ENCODE peak calls at places on chromosome 2, in five cellular contexts. One of them, this sample, is unnamed.

GRCh38 chr2:232085826-232086425 is 124.4 kb downstream of the DIS3L2 start:
- DNase-seq in fibroblast of lung: no peak
- DNase-seq in ovary: no peak
- DNase-seq in adrenal gland: no peak
- DNase-seq in stomach: no peak
- DNase-seq in this sample: no peak

GRCh38 chr2:66568650-66569300 is 133.8 kb downstream of the MEIS1 start:
- DNase-seq in fibroblast of lung: no peak
- DNase-seq in ovary: no peak
- DNase-seq in adrenal gland: no peak
- DNase-seq in stomach: no peak
- DNase-seq in this sample: no peak

GRCh38 chr2:117771969-117772630 is 42.4 kb upstream of the DDX18 start:
- DNase-seq in fibroblast of lung: peak
- DNase-seq in ovary: no peak
- DNase-seq in adrenal gland: no peak
- DNase-seq in stomach: no peak
- DNase-seq in this sample: no peak

GRCh38 chr2:85886585-85886984 is 2.2 kb downstream of the ST3GAL5 start:
- DNase-seq in fibroblast of lung: peak
- DNase-seq in ovary: peak
- DNase-seq in adrenal gland: peak
- DNase-seq in stomach: no peak
- DNase-seq in this sample: peak

GRCh38 chr2:30821960-30822359 is 14.7 kb upstream of the CAPN13 start:
- DNase-seq in fibroblast of lung: no peak
- DNase-seq in ovary: no peak
- DNase-seq in adrenal gland: no peak
- DNase-seq in stomach: no peak
- DNase-seq in this sample: no peak

GRCh38 chr2:238439093-238439849 is 12.5 kb downstream of the ASB1 start:
- DNase-seq in fibroblast of lung: peak
- DNase-seq in ovary: no peak
- DNase-seq in adrenal gland: no peak
- DNase-seq in stomach: peak
- DNase-seq in this sample: peak

GRCh38 chr2:137924019-137924418 is 40.3 kb upstream of the HNMT start:
- DNase-seq in fibroblast of lung: no peak
- DNase-seq in ovary: no peak
- DNase-seq in adrenal gland: no peak
- DNase-seq in stomach: no peak
- DNase-seq in this sample: no peak

GRCh38 chr2:239309398-239310245 is 91.2 kb downstream of the HDAC4 start:
- DNase-seq in fibroblast of lung: no peak
- DNase-seq in ovary: no peak
- DNase-seq in adrenal gland: peak
- DNase-seq in stomach: peak
- DNase-seq in this sample: no peak

GRCh38 chr2:208854717-208855116 is 448.1 kb downstream of the PTH2R start:
- DNase-seq in fibroblast of lung: no peak
- DNase-seq in ovary: no peak
- DNase-seq in adrenal gland: no peak
- DNase-seq in stomach: no peak
- DNase-seq in this sample: no peak

GRCh38 chr2:207136872-207137271 is 28.9 kb downstream of the KLF7 start:
- DNase-seq in fibroblast of lung: no peak
- DNase-seq in ovary: no peak
- DNase-seq in adrenal gland: no peak
- DNase-seq in stomach: no peak
- DNase-seq in this sample: no peak

GRCh38 chr2:20617892-20618467 is 32.9 kb downstream of the HS1BP3 start:
- DNase-seq in fibroblast of lung: peak
- DNase-seq in ovary: peak
- DNase-seq in adrenal gland: peak
- DNase-seq in stomach: peak
- DNase-seq in this sample: peak

GRCh38 chr2:153145470-153145869 is 333.1 kb downstream of the RPRM start:
- DNase-seq in fibroblast of lung: no peak
- DNase-seq in ovary: no peak
- DNase-seq in adrenal gland: no peak
- DNase-seq in stomach: no peak
- DNase-seq in this sample: no peak

GRCh38 chr2:222052934-222053367 is 245.8 kb downstream of the PAX3 start:
- DNase-seq in fibroblast of lung: no peak
- DNase-seq in ovary: no peak
- DNase-seq in adrenal gland: no peak
- DNase-seq in stomach: no peak
- DNase-seq in this sample: no peak

GRCh38 chr2:224309216-224309615 is 92.7 kb downstream of the FAM124B start:
- DNase-seq in fibroblast of lung: peak
- DNase-seq in ovary: no peak
- DNase-seq in adrenal gland: no peak
- DNase-seq in stomach: no peak
- DNase-seq in this sample: no peak

GRCh38 chr2:133841905-133842304 is 273.6 kb upstream of the NCKAP5 start:
- DNase-seq in fibroblast of lung: peak
- DNase-seq in ovary: no peak
- DNase-seq in adrenal gland: no peak
- DNase-seq in stomach: no peak
- DNase-seq in this sample: no peak

GRCh38 chr2:175187378-175187777 is 5.9 kb upstream of the ATP5MC3 start:
- DNase-seq in fibroblast of lung: peak
- DNase-seq in ovary: no peak
- DNase-seq in adrenal gland: no peak
- DNase-seq in stomach: no peak
- DNase-seq in this sample: no peak

GRCh38 chr2:58364098-58364497 is 123.0 kb upstream of the FANCL start:
- DNase-seq in fibroblast of lung: no peak
- DNase-seq in ovary: no peak
- DNase-seq in adrenal gland: no peak
- DNase-seq in stomach: no peak
- DNase-seq in this sample: no peak

GRCh38 chr2:215218587-215219577 is 80.5 kb upstream of the ABCA12 start:
- DNase-seq in fibroblast of lung: peak
- DNase-seq in ovary: no peak
- DNase-seq in adrenal gland: no peak
- DNase-seq in stomach: no peak
- DNase-seq in this sample: no peak

GRCh38 chr2:71823526-71823925 is 324.1 kb downstream of the CYP26B1 start:
- DNase-seq in fibroblast of lung: no peak
- DNase-seq in ovary: no peak
- DNase-seq in adrenal gland: no peak
- DNase-seq in stomach: no peak
- DNase-seq in this sample: no peak

GRCh38 chr2:3428577-3428976 is 49.1 kb downstream of the TRAPPC12 start:
- DNase-seq in fibroblast of lung: no peak
- DNase-seq in ovary: no peak
- DNase-seq in adrenal gland: no peak
- DNase-seq in stomach: no peak
- DNase-seq in this sample: no peak

GRCh38 chr2:112087346-112088020 is 32.4 kb downstream of the TMEM87B start:
- DNase-seq in fibroblast of lung: no peak
- DNase-seq in ovary: no peak
- DNase-seq in adrenal gland: no peak
- DNase-seq in stomach: no peak
- DNase-seq in this sample: no peak

GRCh38 chr2:104378853-104379374 is 475.0 kb upstream of the POU3F3 start:
- DNase-seq in fibroblast of lung: no peak
- DNase-seq in ovary: no peak
- DNase-seq in adrenal gland: no peak
- DNase-seq in stomach: no peak
- DNase-seq in this sample: no peak

GRCh38 chr2:6053711-6054393 is 361.7 kb downstream of the SOX11 start:
- DNase-seq in fibroblast of lung: no peak
- DNase-seq in ovary: no peak
- DNase-seq in adrenal gland: no peak
- DNase-seq in stomach: no peak
- DNase-seq in this sample: no peak

GRCh38 chr2:54520687-54521086 is 64.6 kb downstream of the SPTBN1 start:
- DNase-seq in fibroblast of lung: peak
- DNase-seq in ovary: no peak
- DNase-seq in adrenal gland: no peak
- DNase-seq in stomach: no peak
- DNase-seq in this sample: no peak

GRCh38 chr2:54518430-54518829 is 62.3 kb downstream of the SPTBN1 start:
- DNase-seq in fibroblast of lung: no peak
- DNase-seq in ovary: no peak
- DNase-seq in adrenal gland: no peak
- DNase-seq in stomach: no peak
- DNase-seq in this sample: no peak

GRCh38 chr2:54522624-54523281 is 66.6 kb downstream of the SPTBN1 start:
- DNase-seq in fibroblast of lung: peak
- DNase-seq in ovary: no peak
- DNase-seq in adrenal gland: peak
- DNase-seq in stomach: peak
- DNase-seq in this sample: no peak

GRCh38 chr2:54516842-54517241 is 60.7 kb downstream of the SPTBN1 start:
- DNase-seq in fibroblast of lung: no peak
- DNase-seq in ovary: no peak
- DNase-seq in adrenal gland: no peak
- DNase-seq in stomach: no peak
- DNase-seq in this sample: no peak

DNA sequence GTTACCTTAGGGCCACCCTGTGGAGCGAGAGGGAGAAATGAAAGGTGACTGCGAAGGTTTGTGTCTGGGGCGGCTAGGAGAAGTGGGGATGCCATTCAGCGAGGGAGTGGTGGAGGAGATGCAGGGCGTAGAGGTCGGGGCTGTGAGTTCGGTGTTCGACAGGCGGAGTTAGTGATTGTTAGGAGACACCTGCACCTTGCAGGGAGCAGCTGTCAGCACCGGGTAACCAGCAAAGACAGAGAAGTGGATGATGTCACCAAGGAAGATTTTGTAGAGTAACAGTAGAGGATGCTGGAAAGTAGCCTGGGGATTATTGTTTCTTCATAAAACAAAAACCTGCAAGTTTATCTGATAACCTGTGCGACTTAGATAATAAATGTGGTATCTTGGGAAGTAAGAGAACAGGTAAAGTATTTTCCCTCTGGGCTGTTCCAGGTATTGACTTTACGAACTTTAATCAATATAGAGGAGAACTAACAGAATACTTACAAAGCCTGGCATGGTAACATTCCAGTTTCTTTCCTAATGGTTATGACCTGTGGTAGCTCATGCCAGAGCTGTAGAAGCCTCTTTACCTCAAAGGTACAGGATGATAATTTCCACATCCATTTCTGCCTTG is 63.8 kb downstream of the SPTBN1 start:
- DNase-seq in fibroblast of lung: no peak
- DNase-seq in ovary: no peak
- DNase-seq in adrenal gland: no peak
- DNase-seq in stomach: no peak
- DNase-seq in this sample: no peak
- H3K27ac ChIP-seq in fibroblast of lung: peak
- H3K27ac ChIP-seq in ovary: no peak
- H3K27ac ChIP-seq in adrenal gland: no peak
- H3K27ac ChIP-seq in stomach: no peak
- H3K27ac ChIP-seq in this sample: no peak

GRCh38 chr2:229319558-229319957 is 48.5 kb upstream of the PID1 start:
- DNase-seq in fibroblast of lung: no peak
- DNase-seq in ovary: no peak
- DNase-seq in adrenal gland: no peak
- DNase-seq in stomach: no peak
- DNase-seq in this sample: no peak
- TF ChIP-seq CTCF in fibroblast of lung: no peak
- TF ChIP-seq CTCF in ovary: no peak
- TF ChIP-seq CTCF in adrenal gland: no peak
- TF ChIP-seq CTCF in stomach: no peak
- TF ChIP-seq CTCF in this sample: no peak

DNA sequence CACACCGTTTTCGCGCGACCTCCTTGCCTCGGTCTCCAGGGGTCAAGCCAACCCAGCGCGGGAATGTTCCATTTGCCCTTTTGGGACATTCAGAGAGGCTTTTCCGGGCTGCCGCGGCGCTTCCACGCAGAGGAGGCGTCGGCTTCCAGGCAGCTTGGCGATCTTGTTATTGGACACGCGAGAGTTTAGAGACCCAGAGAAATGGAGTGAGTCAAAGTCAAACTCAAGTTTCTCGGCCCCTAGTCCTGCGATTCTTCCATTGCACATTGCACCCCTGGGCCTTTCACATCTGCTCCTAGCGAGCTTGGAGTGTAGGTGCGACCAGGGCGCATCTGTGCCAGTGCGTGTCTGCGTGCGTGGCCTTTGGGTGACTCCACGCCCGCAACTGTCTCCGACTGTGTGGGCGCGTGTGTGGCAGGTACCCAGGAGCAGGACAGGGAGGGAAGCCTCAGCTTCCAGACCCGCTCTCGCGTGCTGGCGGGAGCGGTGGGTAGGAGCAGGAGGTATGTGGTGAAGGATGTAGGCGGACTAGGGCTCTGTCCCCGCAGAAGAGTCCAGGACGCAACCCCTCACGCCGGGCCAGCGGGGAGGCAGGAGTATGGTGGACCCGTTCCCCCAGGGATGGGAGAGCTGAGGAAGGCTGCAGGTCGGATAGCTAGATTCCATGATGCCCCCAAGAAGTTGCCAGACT is 13.5 kb downstream of the SIX3 start:
- DNase-seq in fibroblast of lung: no peak
- DNase-seq in ovary: no peak
- DNase-seq in adrenal gland: no peak
- DNase-seq in stomach: no peak
- DNase-seq in this sample: no peak
- H3K27ac ChIP-seq in fibroblast of lung: no peak
- H3K27ac ChIP-seq in ovary: no peak
- H3K27ac ChIP-seq in adrenal gland: no peak
- H3K27ac ChIP-seq in stomach: no peak
- H3K27ac ChIP-seq in this sample: no peak

DNA sequence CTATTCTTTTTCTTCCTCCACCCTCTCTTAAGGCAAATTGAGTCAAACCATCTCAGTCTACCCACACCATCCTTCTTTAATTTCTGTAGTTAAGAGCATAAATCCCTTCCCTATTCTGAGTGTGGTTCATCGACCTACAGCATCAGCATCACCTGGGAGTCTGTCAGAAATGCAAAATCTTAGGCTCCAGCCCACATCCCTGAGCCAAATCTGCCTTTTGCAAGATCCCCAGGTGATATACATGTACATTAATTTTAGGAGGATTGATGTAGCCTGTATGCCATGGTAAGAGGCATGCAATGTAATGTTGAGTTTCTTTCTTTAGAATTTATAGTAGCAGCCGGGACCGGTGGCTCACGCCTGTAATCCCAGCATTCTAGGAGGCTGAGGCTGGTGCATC is 151.7 kb upstream of the TNP1 start:
- DNase-seq in fibroblast of lung: no peak
- DNase-seq in ovary: no peak
- DNase-seq in adrenal gland: no peak
- DNase-seq in stomach: no peak
- DNase-seq in this sample: no peak
- TF ChIP-seq CTCF in fibroblast of lung: no peak
- TF ChIP-seq CTCF in ovary: no peak
- TF ChIP-seq CTCF in adrenal gland: no peak
- TF ChIP-seq CTCF in stomach: no peak
- TF ChIP-seq CTCF in this sample: no peak

GRCh38 chr2:128325665-128326181 is 7.1 kb upstream of the HS6ST1 start:
- DNase-seq in fibroblast of lung: no peak
- DNase-seq in ovary: no peak
- DNase-seq in adrenal gland: no peak
- DNase-seq in stomach: peak
- DNase-seq in this sample: peak
- H3K27ac ChIP-seq in fibroblast of lung: no peak
- H3K27ac ChIP-seq in ovary: no peak
- H3K27ac ChIP-seq in adrenal gland: no peak
- H3K27ac ChIP-seq in stomach: no peak
- H3K27ac ChIP-seq in this sample: no peak